ENCODE peak calls at places on chromosomes 4 and X, in five cellular contexts. One of them, this sample, is unnamed.

GRCh38 chr4:1975391-1975801 is 33.4 kb downstream of the NELFA start:
- DNase-seq in stimulated activated CD8-positive, alpha-beta memory T cell treated with anti-CD3 and anti-CD28 coated beads, Interleukin-7, amount 100 ng/mL, for 1 hour: no peak
- DNase-seq in naive thymus-derived CD8-positive, alpha-beta T cell: no peak
- DNase-seq in type B pancreatic cell: no peak
- DNase-seq in ureter: no peak
- DNase-seq in this sample: no peak

GRCh38 chr4:41257257-41257900 is 651 bp downstream of the UCHL1 start:
- DNase-seq in type B pancreatic cell: peak
- DNase-seq in ureter: no peak
- DNase-seq in naive thymus-derived CD8-positive, alpha-beta T cell: no peak
- DNase-seq in stimulated activated CD8-positive, alpha-beta memory T cell treated with anti-CD3 and anti-CD28 coated beads, Interleukin-7, amount 100 ng/mL, for 1 hour: no peak
- DNase-seq in this sample: no peak

GRCh38 chrX:153824348-153824747 is 6.0 kb downstream of the PDZD4 start:
- DNase-seq in naive thymus-derived CD8-positive, alpha-beta T cell: no peak
- DNase-seq in ureter: no peak
- DNase-seq in stimulated activated CD8-positive, alpha-beta memory T cell treated with anti-CD3 and anti-CD28 coated beads, Interleukin-7, amount 100 ng/mL, for 1 hour: no peak
- DNase-seq in type B pancreatic cell: no peak
- DNase-seq in this sample: no peak

GRCh38 chr4:76306882-76307669 is 543 bp downstream of the STBD1 start:
- DNase-seq in naive thymus-derived CD8-positive, alpha-beta T cell: no peak
- DNase-seq in ureter: peak
- DNase-seq in stimulated activated CD8-positive, alpha-beta memory T cell treated with anti-CD3 and anti-CD28 coated beads, Interleukin-7, amount 100 ng/mL, for 1 hour: no peak
- DNase-seq in type B pancreatic cell: no peak
- DNase-seq in this sample: no peak

GRCh38 chr4:112296949-112297483 is at the start of gene ALPK1:
- DNase-seq in type B pancreatic cell: no peak
- DNase-seq in stimulated activated CD8-positive, alpha-beta memory T cell treated with anti-CD3 and anti-CD28 coated beads, Interleukin-7, amount 100 ng/mL, for 1 hour: no peak
- DNase-seq in naive thymus-derived CD8-positive, alpha-beta T cell: no peak
- DNase-seq in ureter: no peak
- DNase-seq in this sample: no peak

GRCh38 chr4:111943796-111944203 is 201.5 kb upstream of the FAM241A start:
- DNase-seq in stimulated activated CD8-positive, alpha-beta memory T cell treated with anti-CD3 and anti-CD28 coated beads, Interleukin-7, amount 100 ng/mL, for 1 hour: no peak
- DNase-seq in naive thymus-derived CD8-positive, alpha-beta T cell: no peak
- DNase-seq in type B pancreatic cell: no peak
- DNase-seq in ureter: peak
- DNase-seq in this sample: no peak

GRCh38 chr4:41258783-41259182 is 2.1 kb downstream of the UCHL1 start:
- DNase-seq in type B pancreatic cell: no peak
- DNase-seq in ureter: no peak
- DNase-seq in naive thymus-derived CD8-positive, alpha-beta T cell: no peak
- DNase-seq in stimulated activated CD8-positive, alpha-beta memory T cell treated with anti-CD3 and anti-CD28 coated beads, Interleukin-7, amount 100 ng/mL, for 1 hour: no peak
- DNase-seq in this sample: no peak

GRCh38 chr4:57147335-57148060 is 37.3 kb upstream of the IGFBP7 start:
- DNase-seq in type B pancreatic cell: no peak
- DNase-seq in naive thymus-derived CD8-positive, alpha-beta T cell: no peak
- DNase-seq in stimulated activated CD8-positive, alpha-beta memory T cell treated with anti-CD3 and anti-CD28 coated beads, Interleukin-7, amount 100 ng/mL, for 1 hour: no peak
- DNase-seq in ureter: no peak
- DNase-seq in this sample: no peak

GRCh38 chr4:186104114-186104894 is at the start of gene FAM149A:
- DNase-seq in stimulated activated CD8-positive, alpha-beta memory T cell treated with anti-CD3 and anti-CD28 coated beads, Interleukin-7, amount 100 ng/mL, for 1 hour: no peak
- DNase-seq in type B pancreatic cell: no peak
- DNase-seq in ureter: peak
- DNase-seq in naive thymus-derived CD8-positive, alpha-beta T cell: peak
- DNase-seq in this sample: peak

This sample was measured in CD4-positive, alpha-beta T cell.